ENCODE peak calls at places on chromosomes 1 and 21, in six cellular contexts. S is GM23338, O is K562, X is HepG2, I is A549, G is Panc1. E is an unnamed sample.

GRCh38 chr1:187033721-187034120 is 205.0 kb downstream of the PLA2G4A start:
- DNase-seq in S (no peak), O (no peak), X (no peak), I (no peak), G (no peak), E (no peak)

GRCh38 chr1:153277852-153278251 is 18.4 kb downstream of the LORICRIN start:
- DNase-seq in S (peak), O (peak), X (peak), I (peak), G (peak), E (peak)

GRCh38 chr1:167207940-167208623 is 12.6 kb upstream of the POU2F1 start:
- DNase-seq in S (peak), O (no peak), X (no peak), I (no peak), G (no peak), E (no peak)

GRCh38 chr1:64766385-64766784 is 21.5 kb downstream of the RAVER2 start:
- DNase-seq in S (no peak), O (no peak), X (no peak), I (no peak), G (no peak), E (no peak)

GRCh38 chr21:35508389-35508888 is 459.3 kb upstream of the RUNX1 start:
- DNase-seq in S (peak), O (peak), X (peak), I (peak), G (no peak), E (peak)

GRCh38 chr1:114756949-114757454 is 782 bp downstream of the CSDE1 start:
- DNase-seq in S (peak), O (no peak), X (peak), I (peak), G (no peak), E (no peak)

GRCh38 chr1:171743014-171743870 is 1.4 kb upstream of the VAMP4 start:
- DNase-seq in S (no peak), O (no peak), X (no peak), I (no peak), G (peak), E (no peak)

GRCh38 chr1:228964178-228964819 is 229.0 kb downstream of the RHOU start:
- DNase-seq in S (no peak), O (no peak), X (peak), I (peak), G (peak), E (no peak)

GRCh38 chr21:15446193-15446592 is 283.6 kb upstream of the USP25 start:
- DNase-seq in S (peak), O (no peak), X (no peak), I (no peak), G (no peak), E (no peak)

GRCh38 chr1:201786824-201787223 is 42.1 kb upstream of the IPO9 start:
- DNase-seq in S (no peak), O (no peak), X (no peak), I (no peak), G (no peak), E (no peak)

GRCh38 chr1:204350857-204351573 is 8.7 kb downstream of the PLEKHA6 start:
- DNase-seq in S (peak), O (peak), X (no peak), I (no peak), G (no peak), E (no peak)

GRCh38 chr21:28454978-28455600 is 537.6 kb downstream of the LTN1 start:
- DNase-seq in S (no peak), O (no peak), X (no peak), I (no peak), G (no peak), E (no peak)
- TF ChIP-seq REST in S (no peak), O (no peak), X (no peak), I (no peak), G (no peak), E (no peak)

GRCh38 chr1:83857705-83858104 is 141.2 kb downstream of the TTLL7 start:
- DNase-seq in S (no peak), O (no peak), X (no peak), I (no peak), G (no peak), E (no peak)

GRCh38 chr1:83857108-83857507 is 141.8 kb downstream of the TTLL7 start:
- DNase-seq in S (peak), O (no peak), X (no peak), I (peak), G (no peak), E (no peak)

GRCh38 chr1:83856381-83856780 is 142.6 kb downstream of the TTLL7 start:
- DNase-seq in S (no peak), O (no peak), X (no peak), I (no peak), G (no peak), E (no peak)

DNA sequence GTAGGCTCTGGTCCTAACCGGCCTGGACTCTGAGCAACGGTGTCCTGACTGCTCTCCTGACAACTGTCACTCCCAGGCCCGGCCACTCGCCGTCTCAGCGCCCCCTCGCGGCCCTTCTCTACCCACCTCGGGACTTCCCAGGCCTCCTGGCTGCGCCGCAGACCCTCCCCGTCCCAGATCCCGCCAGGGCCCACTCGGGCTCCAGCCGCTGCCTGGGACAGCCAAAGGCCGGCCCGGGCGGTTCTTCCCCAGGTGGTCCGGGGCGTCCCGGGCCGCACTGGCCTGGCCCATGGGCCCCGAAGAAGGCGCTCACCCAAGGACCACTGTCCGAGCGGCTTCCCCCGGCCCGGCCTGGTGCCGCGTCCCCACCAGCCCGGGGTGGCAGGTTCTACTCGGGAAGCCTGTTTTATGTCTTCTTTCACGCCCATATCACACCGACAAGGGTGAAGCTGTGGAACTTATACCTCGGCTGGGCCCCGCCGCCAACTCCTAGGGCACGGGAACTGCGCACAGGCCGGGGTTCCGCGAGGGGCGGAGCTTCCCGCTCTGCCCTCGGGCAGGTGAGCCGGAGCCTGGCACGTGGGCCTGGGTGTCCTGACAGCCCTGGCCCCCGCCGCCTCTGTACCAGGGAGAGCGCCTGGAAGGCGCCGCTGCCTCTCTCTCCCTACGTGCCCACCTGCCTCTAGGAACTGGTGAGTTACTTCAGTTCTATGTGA is 138.3 kb downstream of the TTLL7 start:
- DNase-seq in S (peak), O (peak), X (peak), I (peak), G (peak), E (peak)
- TF ChIP-seq REST in S (no peak), O (no peak), X (no peak), I (no peak), G (no peak), E (no peak)

DNA sequence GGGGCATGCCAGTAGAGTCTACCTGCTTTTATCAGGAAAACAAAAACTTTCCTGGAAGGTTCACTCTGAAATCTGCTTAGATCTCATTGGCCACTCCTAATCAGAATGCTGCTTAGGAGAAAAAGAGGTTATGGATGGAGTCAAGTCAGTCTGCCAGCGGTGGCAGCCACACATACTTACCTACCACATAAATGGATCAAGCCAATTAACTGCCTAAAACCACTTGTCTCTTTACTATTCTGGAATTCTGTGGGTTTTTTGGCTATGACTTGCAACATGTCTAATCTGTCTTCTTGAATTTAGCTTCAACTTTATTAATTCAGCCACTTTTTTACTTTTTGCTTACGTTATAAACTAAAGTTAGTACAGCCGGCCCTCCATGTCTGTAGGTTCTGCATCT is 140.2 kb upstream of the SERTAD4 start:
- DNase-seq in S (no peak), O (no peak), X (no peak), I (no peak), G (no peak), E (no peak)
- TF ChIP-seq REST in S (no peak), O (no peak), X (no peak), I (no peak), G (no peak), E (no peak)

DNA sequence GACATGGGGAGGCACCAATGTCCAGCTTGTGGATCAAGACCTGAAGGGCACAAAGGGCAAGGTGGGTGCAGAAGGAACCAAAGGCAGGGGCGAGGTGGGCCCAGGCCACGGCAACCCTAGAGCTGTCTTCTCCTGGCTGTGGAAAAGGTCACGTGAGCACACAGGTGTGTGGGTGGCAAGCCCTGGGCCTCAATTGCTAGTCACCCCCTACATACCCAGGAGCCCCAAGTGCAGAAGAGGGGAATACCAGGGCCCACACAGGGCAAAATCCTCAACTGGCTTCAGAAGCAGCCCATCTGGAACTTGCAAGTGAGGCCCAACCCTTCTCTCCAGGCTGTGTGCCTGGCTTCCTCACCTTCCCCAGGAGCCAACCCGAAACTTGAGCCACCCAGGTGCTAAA is 25.6 kb downstream of the ZBTB17 start:
- DNase-seq in S (no peak), O (no peak), X (no peak), I (no peak), G (no peak), E (no peak)
- TF ChIP-seq REST in S (no peak), O (no peak), X (no peak), I (no peak), G (no peak), E (no peak)

GRCh38 chr1:182092336-182092735 is 30.8 kb upstream of the ZNF648 start:
- DNase-seq in S (no peak), O (no peak), X (no peak), I (no peak), G (no peak), E (no peak)
- TF ChIP-seq REST in S (no peak), O (no peak), X (no peak), I (no peak), G (no peak), E (no peak)

DNA sequence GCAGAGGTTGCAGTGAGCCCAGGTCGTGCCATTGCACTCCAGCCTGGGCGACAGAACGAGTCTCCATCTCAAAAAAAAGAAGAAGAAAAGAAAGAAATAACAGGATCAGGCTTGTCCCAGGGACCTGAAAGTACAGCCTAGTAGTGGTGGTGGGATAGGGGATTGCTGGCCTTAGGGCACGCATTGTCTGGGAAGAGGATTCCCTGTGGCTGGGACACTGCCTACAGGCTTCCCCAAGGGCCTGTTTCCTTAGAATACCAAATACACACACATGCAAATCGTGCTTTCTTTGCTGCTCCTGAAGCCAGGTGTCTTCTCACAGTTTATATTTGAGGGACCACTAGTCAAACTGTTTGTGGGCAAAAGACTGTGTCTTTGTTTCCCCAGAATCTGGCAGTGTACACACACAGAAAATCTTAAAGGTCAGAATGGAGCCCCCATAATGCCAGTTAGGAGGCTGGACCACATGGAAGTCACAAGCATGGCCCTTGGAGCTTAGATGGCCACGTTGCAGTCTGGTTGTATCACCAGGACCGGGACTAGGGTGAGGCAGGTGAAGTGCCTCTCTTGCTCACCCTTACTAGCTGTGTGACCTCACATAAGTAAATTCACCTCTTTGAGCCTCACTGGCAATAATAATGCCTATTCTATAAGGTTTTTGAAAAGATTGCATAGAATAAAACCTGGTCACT is 12.7 kb upstream of the ASAP3 start:
- DNase-seq in S (peak), O (no peak), X (no peak), I (no peak), G (no peak), E (no peak)
- TF ChIP-seq REST in S (no peak), O (no peak), X (no peak), I (no peak), G (no peak), E (no peak)

DNA sequence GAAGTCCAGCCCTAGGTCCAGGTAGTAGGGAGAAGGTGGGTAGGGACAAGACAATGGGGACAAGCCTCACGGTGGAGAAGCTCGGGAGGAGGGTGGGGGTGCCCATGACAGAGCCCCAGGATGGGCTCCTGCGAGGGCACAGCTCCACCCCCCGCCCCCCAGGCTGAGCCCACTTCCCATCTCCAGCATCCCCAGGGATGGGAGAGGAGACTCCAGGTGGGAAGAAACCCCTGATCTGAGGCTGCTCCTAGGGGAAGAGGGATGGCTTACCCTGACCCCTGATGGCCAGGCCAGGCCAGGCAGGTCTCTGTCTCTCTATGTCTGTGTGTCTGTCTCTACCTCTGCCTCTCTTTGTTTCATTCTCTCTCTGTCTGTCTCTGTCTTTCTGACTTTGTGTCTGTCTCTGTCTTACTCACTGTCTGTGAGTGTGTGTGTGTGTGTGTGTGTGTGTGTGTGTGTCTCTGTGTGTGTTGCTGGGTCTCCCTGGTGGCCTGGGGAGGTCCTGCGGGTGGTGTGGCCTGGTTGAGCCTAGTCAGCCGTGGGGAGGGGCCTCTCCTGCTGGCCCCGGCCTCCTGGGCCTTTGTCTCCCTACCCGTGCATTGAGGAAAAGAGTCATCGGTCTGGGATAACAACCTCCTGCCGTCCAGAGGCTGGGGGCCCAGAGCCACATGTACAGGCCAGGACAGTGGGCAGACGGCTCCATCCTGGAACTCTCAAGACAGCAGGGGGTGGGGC is 45.7 kb downstream of the WNT9A start:
- DNase-seq in S (no peak), O (peak), X (peak), I (peak), G (no peak), E (peak)
- TF ChIP-seq REST in S (no peak), O (no peak), X (no peak), I (no peak), G (no peak), E (no peak)

GRCh38 chr1:15168479-15168878 is 14.9 kb downstream of the TMEM51 start:
- DNase-seq in S (no peak), O (no peak), X (no peak), I (peak), G (peak), E (no peak)

GRCh38 chr1:15171271-15171908 is 17.8 kb downstream of the TMEM51 start:
- DNase-seq in S (peak), O (no peak), X (no peak), I (no peak), G (no peak), E (no peak)

GRCh38 chr1:15170071-15170470 is 16.5 kb downstream of the TMEM51 start:
- DNase-seq in S (no peak), O (no peak), X (no peak), I (no peak), G (no peak), E (no peak)

GRCh38 chr1:15172405-15173259 is 19.1 kb downstream of the TMEM51 start:
- DNase-seq in S (no peak), O (no peak), X (peak), I (no peak), G (no peak), E (no peak)

DNA sequence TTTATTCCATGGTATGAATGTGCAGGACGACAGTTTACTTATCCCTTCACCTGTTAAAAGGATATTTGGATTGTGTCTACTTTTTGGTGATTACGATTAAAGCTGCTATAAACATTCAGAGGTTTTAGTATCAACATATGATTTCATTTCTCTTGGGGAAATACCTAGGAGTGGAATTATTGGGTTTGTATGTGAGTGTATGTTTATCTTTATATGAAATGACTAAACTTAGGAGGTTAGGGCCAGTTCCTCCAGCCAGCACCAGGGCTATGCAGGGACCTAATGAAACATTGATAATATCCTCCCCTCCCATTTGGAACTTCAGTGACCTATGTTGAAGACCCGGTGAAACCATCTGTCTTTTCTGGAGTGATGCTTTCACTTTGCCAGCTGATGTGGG is 13.8 kb downstream of the TMEM51 start:
- DNase-seq in S (no peak), O (no peak), X (no peak), I (no peak), G (no peak), E (no peak)
- TF ChIP-seq REST in S (no peak), O (no peak), X (no peak), I (no peak), G (no peak), E (no peak)

GRCh38 chr1:18069903-18070302 is 37.7 kb upstream of the IGSF21 start:
- DNase-seq in S (no peak), O (no peak), X (no peak), I (no peak), G (no peak), E (no peak)
- TF ChIP-seq REST in S (no peak), O (no peak), X (no peak), I (no peak), G (no peak), E (no peak)